ENCODE peak calls at places on chromosomes 1 and 21, in seven cellular contexts. Z is H1, A is GM12878, U is SK-N-SH, F is HCT116, M is K562, N is HepG2. D is an unnamed sample.

GRCh38 chr1:15958788-15959187 is 17.1 kb downstream of the ZBTB17 start:
- DNase-seq in F (no peak), N (no peak), U (peak; percentile 31), M (no peak), A (no peak), Z (no peak), D (no peak)

GRCh38 chr1:1111516-1112236 is 4.2 kb downstream of the C1orf159 start:
- DNase-seq in F (no peak), N (no peak), U (no peak), Z (no peak), A (no peak), M (no peak), D (no peak)

GRCh38 chr1:212326541-212326940 is 41.3 kb downstream of the PPP2R5A start:
- DNase-seq in M (no peak), N (no peak), F (no peak), A (no peak), Z (no peak), U (no peak), D (no peak)

GRCh38 chr21:28793043-28793442 is 199.6 kb downstream of the LTN1 start:
- DNase-seq in A (no peak), Z (no peak), M (no peak), F (no peak), U (peak; percentile 11), N (no peak), D (peak; percentile 11)

GRCh38 chr1:39628807-39629347 is 10.6 kb downstream of the HEYL start:
- DNase-seq in A (no peak), M (no peak), Z (no peak), N (no peak), F (no peak), U (no peak), D (no peak)

GRCh38 chr1:46798820-46799219 is at the start of gene CYP4B1:
- DNase-seq in F (no peak), N (no peak), A (no peak), Z (no peak), U (no peak), M (no peak), D (no peak)

GRCh38 chr1:39129514-39129913 is 75.0 kb upstream of the MACF1 start:
- DNase-seq in A (no peak), N (no peak), M (no peak), U (no peak), F (no peak), Z (no peak), D (no peak)

GRCh38 chr1:93753766-93754763 is 72.4 kb upstream of the BCAR3 start:
- DNase-seq in U (no peak), M (no peak), Z (no peak), N (peak; percentile 75), A (no peak), F (no peak), D (no peak)

GRCh38 chr1:5448486-5448885 is 543.7 kb downstream of the NPHP4 start:
- DNase-seq in Z (no peak), A (no peak), F (peak; percentile 1), M (no peak), U (no peak), N (no peak), D (peak; percentile 27)

GRCh38 chr1:54300395-54300794 is 100.4 kb downstream of the MRPL37 start:
- DNase-seq in N (no peak), M (no peak), A (no peak), Z (no peak), F (no peak), U (no peak), D (no peak)

DNA sequence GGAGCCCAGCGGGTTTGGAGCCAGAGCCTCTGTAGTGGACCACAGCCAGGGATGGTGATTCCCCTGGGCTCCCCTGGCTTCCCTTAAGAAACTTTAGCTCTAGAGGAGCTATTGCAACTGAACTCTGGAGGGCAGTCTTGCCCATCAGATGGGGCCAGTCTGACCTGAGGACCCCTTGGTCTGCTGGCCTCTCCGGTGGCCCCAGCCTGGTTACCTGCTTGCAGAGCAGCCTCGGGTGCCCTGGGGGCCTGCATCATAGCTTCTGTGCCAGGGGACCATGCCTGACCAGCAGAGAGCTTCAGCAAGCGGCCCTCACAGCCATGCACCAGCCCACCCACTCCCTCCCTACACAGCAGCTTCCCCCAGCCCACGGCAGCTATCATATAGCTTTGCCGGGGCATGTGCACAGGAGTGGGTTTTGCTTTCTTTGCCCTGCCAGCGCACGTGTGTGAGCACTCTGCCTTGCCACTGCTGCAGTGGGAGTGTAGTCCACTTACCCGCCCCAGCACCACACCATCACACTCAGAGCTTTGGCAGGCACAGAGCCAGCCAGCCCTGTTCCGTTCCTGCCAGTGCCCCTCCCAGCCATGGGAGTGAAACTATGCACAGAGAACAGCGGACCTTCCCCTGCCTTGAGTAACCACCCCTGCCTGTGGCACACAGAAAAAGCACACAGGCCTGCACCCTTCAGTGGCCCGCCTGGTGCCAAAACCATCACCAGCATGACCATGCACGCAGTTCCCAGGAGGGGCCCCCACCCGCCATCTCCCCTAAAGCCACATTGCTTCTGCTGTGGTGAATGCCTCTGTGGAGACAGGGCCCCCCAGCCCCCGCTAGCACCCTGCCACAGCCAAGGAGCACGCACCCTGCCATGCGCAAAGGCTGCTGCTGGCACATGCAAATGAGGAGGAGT is 442.9 kb upstream of the NEGR1 start:
- DNase-seq in N (no peak), Z (peak; percentile 54), F (no peak), M (no peak), U (peak; percentile 16), A (no peak), D (peak; percentile 35)
- H3K9ac ChIP-seq in N (no peak overlapping the region), Z (no peak overlapping the region), F (no peak overlapping the region), M (no peak overlapping the region), U (no peak overlapping the region), A (no peak overlapping the region), D (no peak overlapping the region)

GRCh38 chr21:45572783-45573451 is 30.7 kb upstream of the SLC19A1 start:
- DNase-seq in N (no peak), Z (no peak), U (no peak), F (no peak), M (no peak), A (no peak), D (no peak)
- TF ChIP-seq YY1 in N (no peak), Z (no peak), U (no peak), F (no peak), M (no peak), A (no peak), D (no peak)

DNA sequence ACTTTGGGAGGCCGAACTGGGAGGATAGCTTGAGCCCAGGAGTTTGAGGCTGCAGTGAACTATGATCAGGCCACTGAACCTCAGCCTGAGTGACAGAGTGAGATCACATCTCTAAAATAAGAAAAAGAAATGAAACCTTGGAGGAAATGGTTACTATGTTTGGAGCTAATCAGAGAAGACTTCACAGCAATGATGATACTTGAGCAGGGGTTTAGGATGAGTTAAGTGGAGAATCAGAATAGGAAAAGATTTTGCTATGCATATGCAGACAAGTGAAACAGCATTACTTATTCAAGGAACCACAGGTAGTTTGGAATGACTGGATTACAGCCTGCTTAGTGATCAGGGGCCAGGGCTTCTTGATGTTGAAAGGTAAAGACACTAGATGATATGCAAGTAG is 1.3 kb upstream of the CD5L start:
- DNase-seq in M (no peak), A (no peak), Z (no peak), U (no peak), F (no peak), N (no peak), D (no peak)
- H3K9ac ChIP-seq in M (no peak overlapping the region), A (no peak overlapping the region), Z (no peak overlapping the region), U (no peak overlapping the region), F (no peak overlapping the region), N (no peak overlapping the region), D (no peak overlapping the region)

GRCh38 chr1:183199304-183199703 is 13.2 kb downstream of the LAMC2 start:
- DNase-seq in F (no peak), U (no peak), M (no peak), N (no peak), A (no peak), Z (no peak), D (no peak)

GRCh38 chr1:183200451-183200850 is 14.4 kb downstream of the LAMC2 start:
- DNase-seq in F (no peak), N (no peak), Z (no peak), M (no peak), A (no peak), U (no peak), D (no peak)

GRCh38 chr1:183197762-183198161 is 11.7 kb downstream of the LAMC2 start:
- DNase-seq in F (no peak), N (no peak), A (no peak), U (no peak), Z (no peak), M (no peak), D (no peak)

GRCh38 chr1:183195146-183195571 is 9.1 kb downstream of the LAMC2 start:
- DNase-seq in A (no peak), Z (no peak), F (peak; percentile 23), M (no peak), U (no peak), N (no peak), D (no peak)

GRCh38 chr1:183198463-183198862 is 12.4 kb downstream of the LAMC2 start:
- DNase-seq in Z (no peak), M (no peak), U (no peak), F (no peak), N (no peak), A (no peak), D (no peak)
- TF ChIP-seq YY1 in Z (no peak), M (no peak), U (no peak), F (no peak), N (no peak), A (no peak), D (no peak)

DNA sequence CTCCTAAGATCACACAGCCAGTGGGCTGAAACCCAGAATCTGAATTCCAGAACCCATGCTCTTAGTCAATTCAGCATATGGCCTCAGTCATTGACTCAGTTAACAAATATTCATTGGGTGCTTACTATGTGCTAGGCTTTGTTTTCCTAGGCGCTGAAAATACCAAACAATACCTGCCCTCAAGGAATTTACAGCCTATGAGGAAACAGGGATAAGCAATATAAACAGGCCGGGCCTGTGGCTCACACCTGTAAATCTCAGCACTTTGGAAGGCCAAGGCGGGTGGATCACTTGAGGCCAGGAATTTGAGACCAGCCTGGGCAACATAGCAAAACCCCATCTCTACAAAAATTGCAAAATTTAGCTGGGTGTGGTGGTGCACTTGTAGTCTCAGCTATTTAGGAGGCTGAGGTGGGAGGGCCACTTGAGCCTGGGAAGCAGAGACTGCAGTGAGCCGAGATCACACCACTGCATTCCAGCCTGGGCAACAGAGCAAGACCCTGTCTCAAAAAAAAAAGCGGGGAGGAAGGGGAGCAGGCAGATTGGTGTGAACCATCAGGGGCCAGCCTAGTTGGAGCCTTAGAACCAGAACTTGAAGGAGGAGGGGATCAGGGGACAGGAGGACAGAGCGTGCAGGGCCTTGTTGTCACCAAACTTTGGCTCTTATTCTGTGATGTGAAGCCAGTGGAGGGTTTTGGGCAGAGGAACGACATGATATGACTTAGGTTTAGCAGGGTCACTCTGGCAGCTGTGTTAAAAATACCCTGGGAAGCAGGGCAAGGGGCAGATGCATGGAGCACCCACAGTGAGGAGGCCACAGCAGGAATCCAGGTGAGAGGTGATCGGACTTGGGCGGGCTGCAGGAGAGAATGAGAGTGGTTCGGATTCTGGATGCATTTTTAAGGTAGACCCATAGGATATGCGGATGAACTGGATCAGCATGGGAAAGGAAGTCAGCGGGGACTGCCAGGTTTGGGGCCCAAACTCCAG is 5.8 kb downstream of the TINAGL1 start:
- DNase-seq in U (no peak), Z (no peak), F (no peak), M (no peak), N (no peak), A (no peak), D (no peak)
- H3K9ac ChIP-seq in U (no peak overlapping the region), Z (no peak overlapping the region), F (no peak overlapping the region), M (no peak overlapping the region), N (no peak overlapping the region), A (no peak overlapping the region), D (peak overlapping the region; percentile 29)

GRCh38 chr1:169692766-169693460 is 18.5 kb downstream of the SELL start:
- DNase-seq in F (no peak), M (no peak), U (no peak), Z (no peak), A (peak; percentile 89), N (no peak), D (no peak)
- TF ChIP-seq YY1 in F (no peak), M (no peak), U (no peak), Z (no peak), A (no peak), N (no peak), D (no peak)

GRCh38 chr1:53286950-53287349 is 40.9 kb downstream of the LRP8 start:
- DNase-seq in N (no peak), Z (no peak), A (no peak), U (peak; percentile 70), M (no peak), F (no peak), D (no peak)
- H3K9ac ChIP-seq in N (no peak overlapping the region), Z (no peak overlapping the region), A (no peak overlapping the region), U (no peak overlapping the region), M (no peak overlapping the region), F (no peak overlapping the region), D (no peak overlapping the region)

D was measured in NT2/D1.